ENCODE peak calls at places on chromosomes 6 and 20, in five cellular contexts. V is stimulated activated CD4-positive, alpha-beta T cell treated with anti-CD3 and anti-CD28 coated beads, Interleukin-2, amount 100 ng/mL, for 48 hours; N is cardiac muscle cell; A is AG10803; Q is GM20000. R is an unnamed sample.

GRCh38 chr6:108587258-108588059 is 26.7 kb downstream of the FOXO3 start:
- DNase-seq in V (no peak), N (no peak), A (peak; percentile 75), Q (no peak), R (no peak)

GRCh38 chr6:149752600-149752999 is 3.1 kb downstream of the PCMT1 start:
- DNase-seq in V (no peak), N (no peak), A (peak; percentile 45), Q (no peak), R (no peak)

GRCh38 chr6:158328952-158329351 is 16.7 kb downstream of the TULP4 start:
- DNase-seq in V (no peak), N (no peak), A (no peak), Q (no peak), R (no peak)

GRCh38 chr6:156970595-156971112 is 193.5 kb downstream of the ARID1B start:
- DNase-seq in V (no peak), N (no peak), A (no peak), Q (no peak), R (no peak)

GRCh38 chr20:19806806-19807691 is 49.0 kb downstream of the RIN2 start:
- DNase-seq in V (no peak), N (no peak), A (peak; percentile 44), Q (no peak), R (no peak)

GRCh38 chr6:47413752-47414516 is 63.7 kb upstream of the CD2AP start:
- DNase-seq in V (no peak), N (peak; percentile 58), A (peak; percentile 68), Q (peak; percentile 57), R (peak; percentile 37)

GRCh38 chr20:5033566-5033965 is 32.3 kb upstream of the SLC23A2 start:
- DNase-seq in V (no peak), N (no peak), A (peak; percentile 78), Q (no peak), R (no peak)

GRCh38 chr6:75794351-75794846 is 45.4 kb downstream of the MYO6 start:
- DNase-seq in V (no peak), N (no peak), A (no peak), Q (no peak), R (no peak)

GRCh38 chr6:157060440-157060949 is 262.8 kb downstream of the TMEM242 start:
- DNase-seq in V (no peak), N (no peak), A (peak; percentile 47), Q (no peak), R (no peak)